ENCODE peak calls at places on chromosomes 13 and 19, in six cellular contexts. One of them, this sample, is unnamed.

GRCh38 chr19:3443840-3444694 is 36.3 kb downstream of the SMIM24 start:
- DNase-seq in GM23338: peak; percentile 80
- DNase-seq in suprapubic skin: no peak
- DNase-seq in uterus: peak; percentile 60
- DNase-seq in keratinocyte: no peak
- DNase-seq in SK-N-SH: peak; percentile 76
- DNase-seq in this sample: no peak

GRCh38 chr19:42433503-42434260 is 6.5 kb upstream of the LIPE start:
- DNase-seq in GM23338: peak; percentile 86
- DNase-seq in suprapubic skin: no peak
- DNase-seq in uterus: peak; percentile 82
- DNase-seq in keratinocyte: no peak
- DNase-seq in SK-N-SH: no peak
- DNase-seq in this sample: peak; percentile 77

GRCh38 chr13:109332501-109333499 is 453.6 kb downstream of the IRS2 start:
- DNase-seq in GM23338: peak; percentile 11
- DNase-seq in suprapubic skin: no peak
- DNase-seq in uterus: no peak
- DNase-seq in keratinocyte: no peak
- DNase-seq in SK-N-SH: no peak
- DNase-seq in this sample: no peak

GRCh38 chr13:43861863-43862262 is 17.7 kb downstream of the CCDC122 start:
- DNase-seq in GM23338: no peak
- DNase-seq in suprapubic skin: no peak
- DNase-seq in uterus: no peak
- DNase-seq in keratinocyte: no peak
- DNase-seq in SK-N-SH: no peak
- DNase-seq in this sample: no peak

GRCh38 chr13:23516190-23516589 is 54.0 kb upstream of the TNFRSF19 start:
- DNase-seq in GM23338: no peak
- DNase-seq in suprapubic skin: no peak
- DNase-seq in uterus: no peak
- DNase-seq in keratinocyte: no peak
- DNase-seq in SK-N-SH: no peak
- DNase-seq in this sample: no peak

GRCh38 chr13:113557013-113557412 is 27.5 kb upstream of the TFDP1 start:
- DNase-seq in GM23338: no peak
- DNase-seq in suprapubic skin: peak; percentile 28
- DNase-seq in uterus: no peak
- DNase-seq in keratinocyte: no peak
- DNase-seq in SK-N-SH: no peak
- DNase-seq in this sample: no peak

GRCh38 chr19:42242512-42243409 is at the start of gene GSK3A:
- DNase-seq in GM23338: peak; percentile 99
- DNase-seq in suprapubic skin: peak; percentile 99
- DNase-seq in uterus: peak; percentile 99
- DNase-seq in keratinocyte: peak; percentile 96
- DNase-seq in SK-N-SH: peak; percentile 92
- DNase-seq in this sample: peak; percentile 96

GRCh38 chr13:71634605-71635443 is 232.2 kb downstream of the DACH1 start:
- DNase-seq in GM23338: no peak
- DNase-seq in suprapubic skin: no peak
- DNase-seq in uterus: no peak
- DNase-seq in keratinocyte: no peak
- DNase-seq in SK-N-SH: no peak
- DNase-seq in this sample: no peak

GRCh38 chr19:47713046-47714021 is at the start of gene EHD2:
- DNase-seq in GM23338: peak; percentile 78
- DNase-seq in suprapubic skin: no peak
- DNase-seq in uterus: peak; percentile 81
- DNase-seq in keratinocyte: no peak
- DNase-seq in SK-N-SH: peak; percentile 88
- DNase-seq in this sample: peak; percentile 67

GRCh38 chr19:29936409-29936808 is 5.6 kb upstream of the URI1 start:
- DNase-seq in GM23338: no peak
- DNase-seq in suprapubic skin: no peak
- DNase-seq in uterus: no peak
- DNase-seq in keratinocyte: no peak
- DNase-seq in SK-N-SH: no peak
- DNase-seq in this sample: no peak

GRCh38 chr19:4715529-4716221 is 8.0 kb downstream of the DPP9 start:
- DNase-seq in GM23338: no peak
- DNase-seq in suprapubic skin: no peak
- DNase-seq in uterus: no peak
- DNase-seq in keratinocyte: no peak
- DNase-seq in SK-N-SH: peak; percentile 15
- DNase-seq in this sample: no peak

GRCh38 chr19:2308114-2308556 is at the start of gene LINGO3:
- DNase-seq in GM23338: no peak
- DNase-seq in suprapubic skin: no peak
- DNase-seq in uterus: no peak
- DNase-seq in keratinocyte: no peak
- DNase-seq in SK-N-SH: peak; percentile 75
- DNase-seq in this sample: no peak

GRCh38 chr19:14659886-14660489 is 14.7 kb downstream of the ADGRE3 start:
- DNase-seq in GM23338: no peak
- DNase-seq in suprapubic skin: no peak
- DNase-seq in uterus: no peak
- DNase-seq in keratinocyte: no peak
- DNase-seq in SK-N-SH: no peak
- DNase-seq in this sample: no peak

GRCh38 chr13:98035373-98035772 is 81.9 kb downstream of the IPO5 start:
- DNase-seq in GM23338: no peak
- DNase-seq in suprapubic skin: no peak
- DNase-seq in uterus: no peak
- DNase-seq in keratinocyte: no peak
- DNase-seq in SK-N-SH: no peak
- DNase-seq in this sample: no peak

GRCh38 chr19:6705931-6706632 is 14.4 kb downstream of the C3 start:
- DNase-seq in GM23338: no peak
- DNase-seq in suprapubic skin: no peak
- DNase-seq in uterus: no peak
- DNase-seq in keratinocyte: no peak
- DNase-seq in SK-N-SH: no peak
- DNase-seq in this sample: no peak

GRCh38 chr19:50820549-50821247 is 2.9 kb downstream of the KLK1 start:
- DNase-seq in GM23338: peak; percentile 53
- DNase-seq in suprapubic skin: no peak
- DNase-seq in uterus: no peak
- DNase-seq in keratinocyte: no peak
- DNase-seq in SK-N-SH: no peak
- DNase-seq in this sample: no peak

GRCh38 chr13:110391273-110391672 is 84.2 kb downstream of the COL4A2 start:
- DNase-seq in GM23338: no peak
- DNase-seq in suprapubic skin: no peak
- DNase-seq in uterus: peak; percentile 11
- DNase-seq in keratinocyte: no peak
- DNase-seq in SK-N-SH: no peak
- DNase-seq in this sample: no peak

GRCh38 chr13:75715598-75716523 is 79.7 kb downstream of the LMO7 start:
- DNase-seq in GM23338: no peak
- DNase-seq in suprapubic skin: no peak
- DNase-seq in uterus: no peak
- DNase-seq in keratinocyte: no peak
- DNase-seq in SK-N-SH: no peak
- DNase-seq in this sample: no peak

GRCh38 chr13:111058796-111059506 is 56.2 kb upstream of the ARHGEF7 start:
- DNase-seq in GM23338: no peak
- DNase-seq in suprapubic skin: no peak
- DNase-seq in uterus: no peak
- DNase-seq in keratinocyte: no peak
- DNase-seq in SK-N-SH: no peak
- DNase-seq in this sample: no peak

DNA sequence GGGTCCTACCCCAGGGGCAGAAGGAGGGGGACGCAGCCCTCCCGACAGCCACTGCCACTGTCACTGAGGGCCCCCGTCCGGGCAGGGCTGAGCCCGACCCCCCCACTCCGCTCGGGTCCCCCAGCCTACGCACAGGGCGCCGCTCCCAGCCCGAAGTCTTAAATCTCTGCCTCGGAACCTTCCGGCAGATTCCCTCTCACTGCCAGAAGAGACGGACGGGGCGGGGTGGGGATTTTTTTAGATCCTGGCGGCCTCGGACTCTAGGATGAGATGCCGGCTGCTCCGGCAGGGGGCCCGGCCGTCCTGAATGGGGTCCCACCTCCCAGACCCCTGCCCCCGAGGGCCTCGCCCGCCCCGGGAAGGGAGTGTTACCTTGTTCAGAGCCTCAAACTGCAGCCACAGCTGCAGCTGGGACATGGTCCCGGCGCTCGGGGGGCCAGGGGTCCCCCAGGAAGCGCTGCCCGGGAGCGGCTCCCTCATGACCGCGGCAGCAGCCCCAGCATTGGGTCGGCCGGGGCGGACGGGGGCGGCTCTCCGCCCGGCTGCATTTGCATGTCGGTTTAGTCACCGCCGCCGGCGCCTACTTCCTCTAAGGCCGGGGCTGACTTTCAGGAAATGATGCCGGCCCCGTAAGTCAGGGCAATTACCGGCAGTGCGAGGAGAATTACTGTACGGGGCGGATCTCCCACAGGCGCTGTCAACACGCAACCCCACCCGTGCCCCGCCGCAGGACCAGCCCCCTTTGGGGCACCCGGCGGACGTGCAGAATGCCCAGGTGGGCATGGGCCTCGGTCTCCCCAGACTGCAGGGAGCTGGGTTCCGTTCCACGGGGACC is 28.1 kb downstream of the GPX4 start:
- DNase-seq in GM23338: peak; percentile 89
- DNase-seq in suprapubic skin: peak; percentile 96
- DNase-seq in uterus: peak; percentile 79
- DNase-seq in keratinocyte: no peak
- DNase-seq in SK-N-SH: no peak
- DNase-seq in this sample: peak; percentile 85
- H3K4me1 ChIP-seq in GM23338: peaks cover 3% of the 10 kb centered on the region
- H3K4me1 ChIP-seq in suprapubic skin: peaks cover 80% of the 10 kb centered on the region
- H3K4me1 ChIP-seq in uterus: peaks cover 31% of the 10 kb centered on the region
- H3K4me1 ChIP-seq in keratinocyte: peaks cover 19% of the 10 kb centered on the region
- H3K4me1 ChIP-seq in SK-N-SH: no peaks in the 10 kb centered on the region
- H3K4me1 ChIP-seq in this sample: peaks cover 46% of the 10 kb centered on the region

GRCh38 chr19:56837892-56838679 is 2.4 kb downstream of the PEG3 start:
- DNase-seq in GM23338: no peak
- DNase-seq in suprapubic skin: peak; percentile 83
- DNase-seq in uterus: peak; percentile 68
- DNase-seq in keratinocyte: no peak
- DNase-seq in SK-N-SH: peak; percentile 64
- DNase-seq in this sample: no peak
- TF ChIP-seq CTCF in GM23338: no peak
- TF ChIP-seq CTCF in suprapubic skin: peak; percentile 46
- TF ChIP-seq CTCF in uterus: peak; percentile 42
- TF ChIP-seq CTCF in keratinocyte: peak; percentile 34
- TF ChIP-seq CTCF in SK-N-SH: peak; percentile 43
- TF ChIP-seq CTCF in this sample: no peak

GRCh38 chr13:46668302-46668720 is 115.3 kb downstream of the LRCH1 start:
- DNase-seq in GM23338: no peak
- DNase-seq in suprapubic skin: no peak
- DNase-seq in uterus: peak; percentile 74
- DNase-seq in keratinocyte: no peak
- DNase-seq in SK-N-SH: no peak
- DNase-seq in this sample: no peak
- H3K4me3 ChIP-seq in GM23338: no peak overlapping the region
- H3K4me3 ChIP-seq in suprapubic skin: peak overlapping the region; percentile 21
- H3K4me3 ChIP-seq in uterus: no peak overlapping the region
- H3K4me3 ChIP-seq in keratinocyte: no peak overlapping the region
- H3K4me3 ChIP-seq in SK-N-SH: peak overlapping the region; percentile 40
- H3K4me3 ChIP-seq in this sample: peak overlapping the region; percentile 58

GRCh38 chr19:46350029-46350757 is 3.3 kb downstream of the PPP5C start:
- DNase-seq in GM23338: no peak
- DNase-seq in suprapubic skin: no peak
- DNase-seq in uterus: no peak
- DNase-seq in keratinocyte: no peak
- DNase-seq in SK-N-SH: no peak
- DNase-seq in this sample: no peak
- H3K4me1 ChIP-seq in GM23338: peaks cover 26% of the 10 kb centered on the region
- H3K4me1 ChIP-seq in suprapubic skin: peaks cover 54% of the 10 kb centered on the region
- H3K4me1 ChIP-seq in uterus: peaks cover 41% of the 10 kb centered on the region
- H3K4me1 ChIP-seq in keratinocyte: peaks cover 47% of the 10 kb centered on the region
- H3K4me1 ChIP-seq in SK-N-SH: peaks cover 21% of the 10 kb centered on the region
- H3K4me1 ChIP-seq in this sample: peaks cover 53% of the 10 kb centered on the region

GRCh38 chr19:16495982-16496612 is at the start of the genes C19orf44 and CALR3:
- DNase-seq in GM23338: peak; percentile 99
- DNase-seq in suprapubic skin: peak; percentile 99
- DNase-seq in uterus: peak; percentile 98
- DNase-seq in keratinocyte: peak; percentile 84
- DNase-seq in SK-N-SH: peak; percentile 96
- DNase-seq in this sample: peak; percentile 97
- TF ChIP-seq CTCF in GM23338: no peak
- TF ChIP-seq CTCF in suprapubic skin: no peak
- TF ChIP-seq CTCF in uterus: peak; percentile 14
- TF ChIP-seq CTCF in keratinocyte: peak; percentile 22
- TF ChIP-seq CTCF in SK-N-SH: no peak
- TF ChIP-seq CTCF in this sample: no peak

DNA sequence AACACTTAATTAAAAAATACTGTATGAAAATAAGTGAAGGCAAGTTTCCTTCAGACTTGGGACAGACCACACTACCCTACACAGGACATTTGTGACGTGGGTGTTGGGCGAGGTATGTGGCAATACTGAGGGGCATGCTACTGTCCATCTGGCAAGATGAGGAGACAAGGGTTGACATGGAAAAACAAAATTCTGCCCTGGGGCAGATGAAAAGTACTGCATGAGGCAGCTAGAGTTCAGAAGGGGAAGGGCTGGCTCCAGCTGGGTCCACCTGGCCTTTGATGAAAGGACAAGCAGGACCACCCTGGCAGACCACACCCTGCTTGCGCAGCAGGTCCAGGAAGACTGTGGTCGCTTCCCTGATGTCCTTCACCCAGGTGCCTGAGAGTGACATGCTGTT is 43.2 kb downstream of the LATS2 start:
- DNase-seq in GM23338: no peak
- DNase-seq in suprapubic skin: no peak
- DNase-seq in uterus: no peak
- DNase-seq in keratinocyte: no peak
- DNase-seq in SK-N-SH: no peak
- DNase-seq in this sample: no peak
- H3K4me3 ChIP-seq in GM23338: no peak overlapping the region
- H3K4me3 ChIP-seq in suprapubic skin: no peak overlapping the region
- H3K4me3 ChIP-seq in uterus: no peak overlapping the region
- H3K4me3 ChIP-seq in keratinocyte: no peak overlapping the region
- H3K4me3 ChIP-seq in SK-N-SH: no peak overlapping the region
- H3K4me3 ChIP-seq in this sample: no peak overlapping the region

GRCh38 chr19:33462112-33462726 is 59.4 kb downstream of the PEPD start:
- DNase-seq in GM23338: no peak
- DNase-seq in suprapubic skin: peak; percentile 43
- DNase-seq in uterus: no peak
- DNase-seq in keratinocyte: no peak
- DNase-seq in SK-N-SH: no peak
- DNase-seq in this sample: no peak
- H3K4me1 ChIP-seq in GM23338: no peaks in the 10 kb centered on the region
- H3K4me1 ChIP-seq in suprapubic skin: no peaks in the 10 kb centered on the region
- H3K4me1 ChIP-seq in uterus: no peaks in the 10 kb centered on the region
- H3K4me1 ChIP-seq in keratinocyte: no peaks in the 10 kb centered on the region
- H3K4me1 ChIP-seq in SK-N-SH: no peaks in the 10 kb centered on the region
- H3K4me1 ChIP-seq in this sample: no peaks in the 10 kb centered on the region

This sample was measured in CD8-positive, alpha-beta T cell.